ENCODE peak calls at places on chromosome 16, in nine cellular contexts. One of them, this sample, is unnamed.

GRCh38 chr16:20744922-20745440 is 3.4 kb upstream of the THUMPD1 start:
- DNase-seq in NAMALWA: no peak
- DNase-seq in AG09319: no peak
- DNase-seq in mucosa of descending colon: no peak
- DNase-seq in neural crest cell: no peak
- DNase-seq in left ventricle myocardium superior: peak
- DNase-seq in activated T-cell treated with anti-CD3 and anti-CD28 coated beads, Interleukin-2, amount 50 U/mL, for 72 hours: no peak
- DNase-seq in A549: no peak
- DNase-seq in NCI-H1105 treated with DMSO at 0.1 percent for 48 hours: no peak
- DNase-seq in this sample: no peak

GRCh38 chr16:31414706-31415105 is 13.5 kb downstream of the COX6A2 start:
- DNase-seq in NAMALWA: no peak
- DNase-seq in AG09319: no peak
- DNase-seq in mucosa of descending colon: no peak
- DNase-seq in neural crest cell: no peak
- DNase-seq in left ventricle myocardium superior: no peak
- DNase-seq in activated T-cell treated with anti-CD3 and anti-CD28 coated beads, Interleukin-2, amount 50 U/mL, for 72 hours: no peak
- DNase-seq in A549: no peak
- DNase-seq in NCI-H1105 treated with DMSO at 0.1 percent for 48 hours: no peak
- DNase-seq in this sample: no peak

GRCh38 chr16:83808573-83809014 is 816 bp downstream of the HSBP1 start:
- DNase-seq in NAMALWA: no peak
- DNase-seq in AG09319: no peak
- DNase-seq in mucosa of descending colon: no peak
- DNase-seq in neural crest cell: no peak
- DNase-seq in left ventricle myocardium superior: no peak
- DNase-seq in activated T-cell treated with anti-CD3 and anti-CD28 coated beads, Interleukin-2, amount 50 U/mL, for 72 hours: no peak
- DNase-seq in A549: no peak
- DNase-seq in NCI-H1105 treated with DMSO at 0.1 percent for 48 hours: no peak
- DNase-seq in this sample: no peak

GRCh38 chr16:2142942-2143868 is 5.2 kb upstream of the RAB26 start:
- DNase-seq in NAMALWA: no peak
- DNase-seq in AG09319: no peak
- DNase-seq in mucosa of descending colon: no peak
- DNase-seq in neural crest cell: no peak
- DNase-seq in left ventricle myocardium superior: no peak
- DNase-seq in activated T-cell treated with anti-CD3 and anti-CD28 coated beads, Interleukin-2, amount 50 U/mL, for 72 hours: no peak
- DNase-seq in A549: no peak
- DNase-seq in NCI-H1105 treated with DMSO at 0.1 percent for 48 hours: no peak
- DNase-seq in this sample: no peak

GRCh38 chr16:50114357-50115129 is 38.6 kb upstream of the TENT4B start:
- DNase-seq in NAMALWA: no peak
- DNase-seq in AG09319: no peak
- DNase-seq in mucosa of descending colon: no peak
- DNase-seq in neural crest cell: no peak
- DNase-seq in left ventricle myocardium superior: no peak
- DNase-seq in activated T-cell treated with anti-CD3 and anti-CD28 coated beads, Interleukin-2, amount 50 U/mL, for 72 hours: no peak
- DNase-seq in A549: no peak
- DNase-seq in NCI-H1105 treated with DMSO at 0.1 percent for 48 hours: no peak
- DNase-seq in this sample: no peak

GRCh38 chr16:2019500-2019899 is at the start of gene NPW:
- DNase-seq in NAMALWA: peak
- DNase-seq in AG09319: no peak
- DNase-seq in mucosa of descending colon: no peak
- DNase-seq in neural crest cell: no peak
- DNase-seq in left ventricle myocardium superior: no peak
- DNase-seq in activated T-cell treated with anti-CD3 and anti-CD28 coated beads, Interleukin-2, amount 50 U/mL, for 72 hours: peak
- DNase-seq in A549: no peak
- DNase-seq in NCI-H1105 treated with DMSO at 0.1 percent for 48 hours: peak
- DNase-seq in this sample: peak

GRCh38 chr16:1708768-1709180 is 2.8 kb downstream of the MAPK8IP3 start:
- DNase-seq in NAMALWA: no peak
- DNase-seq in AG09319: no peak
- DNase-seq in mucosa of descending colon: no peak
- DNase-seq in neural crest cell: no peak
- DNase-seq in left ventricle myocardium superior: peak
- DNase-seq in activated T-cell treated with anti-CD3 and anti-CD28 coated beads, Interleukin-2, amount 50 U/mL, for 72 hours: no peak
- DNase-seq in A549: no peak
- DNase-seq in NCI-H1105 treated with DMSO at 0.1 percent for 48 hours: no peak
- DNase-seq in this sample: no peak

GRCh38 chr16:4323845-4324478 is 8.1 kb downstream of the GLIS2 start:
- DNase-seq in NAMALWA: no peak
- DNase-seq in AG09319: no peak
- DNase-seq in mucosa of descending colon: no peak
- DNase-seq in neural crest cell: peak
- DNase-seq in left ventricle myocardium superior: peak
- DNase-seq in activated T-cell treated with anti-CD3 and anti-CD28 coated beads, Interleukin-2, amount 50 U/mL, for 72 hours: no peak
- DNase-seq in A549: peak
- DNase-seq in NCI-H1105 treated with DMSO at 0.1 percent for 48 hours: no peak
- DNase-seq in this sample: no peak

GRCh38 chr16:55622930-55623561 is 32.7 kb upstream of the SLC6A2 start:
- DNase-seq in NAMALWA: no peak
- DNase-seq in AG09319: no peak
- DNase-seq in mucosa of descending colon: no peak
- DNase-seq in neural crest cell: no peak
- DNase-seq in left ventricle myocardium superior: no peak
- DNase-seq in activated T-cell treated with anti-CD3 and anti-CD28 coated beads, Interleukin-2, amount 50 U/mL, for 72 hours: no peak
- DNase-seq in A549: peak
- DNase-seq in NCI-H1105 treated with DMSO at 0.1 percent for 48 hours: no peak
- DNase-seq in this sample: peak

GRCh38 chr16:87483481-87483880 is 9.3 kb downstream of the ZCCHC14 start:
- DNase-seq in NAMALWA: no peak
- DNase-seq in AG09319: no peak
- DNase-seq in mucosa of descending colon: no peak
- DNase-seq in neural crest cell: no peak
- DNase-seq in left ventricle myocardium superior: no peak
- DNase-seq in activated T-cell treated with anti-CD3 and anti-CD28 coated beads, Interleukin-2, amount 50 U/mL, for 72 hours: no peak
- DNase-seq in A549: no peak
- DNase-seq in NCI-H1105 treated with DMSO at 0.1 percent for 48 hours: no peak
- DNase-seq in this sample: no peak

GRCh38 chr16:49639739-49640388 is 216.0 kb downstream of the ZNF423 start:
- DNase-seq in NAMALWA: no peak
- DNase-seq in AG09319: peak
- DNase-seq in mucosa of descending colon: no peak
- DNase-seq in neural crest cell: peak
- DNase-seq in left ventricle myocardium superior: peak
- DNase-seq in activated T-cell treated with anti-CD3 and anti-CD28 coated beads, Interleukin-2, amount 50 U/mL, for 72 hours: no peak
- DNase-seq in A549: no peak
- DNase-seq in NCI-H1105 treated with DMSO at 0.1 percent for 48 hours: no peak
- DNase-seq in this sample: no peak

GRCh38 chr16:27256861-27257260 is 11.7 kb downstream of the NSMCE1 start:
- DNase-seq in NAMALWA: no peak
- DNase-seq in AG09319: no peak
- DNase-seq in mucosa of descending colon: no peak
- DNase-seq in neural crest cell: no peak
- DNase-seq in left ventricle myocardium superior: no peak
- DNase-seq in activated T-cell treated with anti-CD3 and anti-CD28 coated beads, Interleukin-2, amount 50 U/mL, for 72 hours: no peak
- DNase-seq in A549: no peak
- DNase-seq in NCI-H1105 treated with DMSO at 0.1 percent for 48 hours: no peak
- DNase-seq in this sample: no peak

GRCh38 chr16:1330260-1330914 is 3.1 kb upstream of the BAIAP3 start:
- DNase-seq in NAMALWA: peak
- DNase-seq in AG09319: no peak
- DNase-seq in mucosa of descending colon: no peak
- DNase-seq in neural crest cell: no peak
- DNase-seq in left ventricle myocardium superior: no peak
- DNase-seq in activated T-cell treated with anti-CD3 and anti-CD28 coated beads, Interleukin-2, amount 50 U/mL, for 72 hours: no peak
- DNase-seq in A549: peak
- DNase-seq in NCI-H1105 treated with DMSO at 0.1 percent for 48 hours: no peak
- DNase-seq in this sample: peak

GRCh38 chr16:85187002-85187401 is 74.7 kb upstream of the CIBAR2 start:
- DNase-seq in NAMALWA: no peak
- DNase-seq in AG09319: no peak
- DNase-seq in mucosa of descending colon: no peak
- DNase-seq in neural crest cell: no peak
- DNase-seq in left ventricle myocardium superior: peak
- DNase-seq in activated T-cell treated with anti-CD3 and anti-CD28 coated beads, Interleukin-2, amount 50 U/mL, for 72 hours: no peak
- DNase-seq in A549: no peak
- DNase-seq in NCI-H1105 treated with DMSO at 0.1 percent for 48 hours: no peak
- DNase-seq in this sample: no peak

GRCh38 chr16:63689068-63689467 is 1432.8 kb downstream of the CDH11 start:
- DNase-seq in NAMALWA: no peak
- DNase-seq in AG09319: no peak
- DNase-seq in mucosa of descending colon: no peak
- DNase-seq in neural crest cell: no peak
- DNase-seq in left ventricle myocardium superior: no peak
- DNase-seq in activated T-cell treated with anti-CD3 and anti-CD28 coated beads, Interleukin-2, amount 50 U/mL, for 72 hours: no peak
- DNase-seq in A549: no peak
- DNase-seq in NCI-H1105 treated with DMSO at 0.1 percent for 48 hours: no peak
- DNase-seq in this sample: no peak

GRCh38 chr16:9845661-9846361 is 336.4 kb downstream of the GRIN2A start:
- DNase-seq in NAMALWA: no peak
- DNase-seq in AG09319: no peak
- DNase-seq in mucosa of descending colon: no peak
- DNase-seq in neural crest cell: no peak
- DNase-seq in left ventricle myocardium superior: no peak
- DNase-seq in activated T-cell treated with anti-CD3 and anti-CD28 coated beads, Interleukin-2, amount 50 U/mL, for 72 hours: no peak
- DNase-seq in A549: peak
- DNase-seq in NCI-H1105 treated with DMSO at 0.1 percent for 48 hours: no peak
- DNase-seq in this sample: no peak

This sample was measured in OCI-LY7.